ENCODE peak calls at places on chromosomes 13 and 19, in eight cellular contexts. A is omental fat pad, V is cardiac muscle cell, N is fibroblast of pulmonary artery, P is fibroblast of lung, Q is AG10803, B is GM20000, G is mammary epithelial cell. M is an unnamed sample.

GRCh38 chr13:81714513-81714912 is 1373.6 kb upstream of the SPRY2 start:
- DNase-seq in G (no peak), Q (no peak), B (no peak), A (no peak), P (no peak), N (no peak), V (no peak), M (peak)

GRCh38 chr13:41075034-41075433 is 13.7 kb downstream of the WBP4 start:
- DNase-seq in B (peak), G (no peak), Q (peak), A (no peak), V (peak), P (peak), N (peak), M (peak)

GRCh38 chr13:32883501-32883900 is 132.7 kb upstream of the KL start:
- DNase-seq in A (no peak), G (no peak), N (peak), P (peak), V (no peak), B (no peak), Q (peak), M (peak)

GRCh38 chr13:77219401-77219800 is 107.5 kb downstream of the MYCBP2 start:
- DNase-seq in Q (no peak), A (no peak), G (no peak), B (no peak), N (no peak), P (no peak), V (no peak), M (no peak)

GRCh38 chr19:54739587-54740497 is 1.5 kb downstream of the KIR2DL3 start:
- DNase-seq in V (no peak), N (no peak), A (no peak), G (no peak), P (no peak), Q (no peak), B (no peak), M (no peak)

GRCh38 chr19:45395524-45396388 is 9.1 kb downstream of the PPP1R13L start:
- DNase-seq in N (no peak), V (no peak), Q (no peak), P (no peak), A (no peak), G (no peak), B (no peak), M (no peak)

GRCh38 chr19:52665529-52665928 is 27.4 kb upstream of the ZNF83 start:
- DNase-seq in N (no peak), Q (no peak), B (no peak), G (peak), P (no peak), V (no peak), A (no peak), M (peak)

GRCh38 chr19:7502552-7502951 is 13.4 kb upstream of the ZNF358 start:
- DNase-seq in Q (no peak), N (no peak), G (no peak), A (no peak), V (no peak), P (no peak), B (no peak), M (no peak)

GRCh38 chr13:94656766-94657165 is 55.1 kb downstream of the GPR180 start:
- DNase-seq in Q (peak), N (peak), B (peak), V (no peak), A (no peak), G (peak), P (peak), M (peak)

GRCh38 chr19:5447700-5448311 is 7.4 kb upstream of the ZNRF4 start:
- DNase-seq in G (no peak), V (no peak), N (no peak), B (no peak), P (no peak), Q (peak), A (no peak), M (no peak)

GRCh38 chr13:37914781-37915391 is 45.3 kb upstream of the TRPC4 start:
- DNase-seq in A (no peak), P (peak), V (no peak), N (peak), B (no peak), Q (no peak), G (peak), M (peak)

GRCh38 chr19:6501740-6502648 is at the start of gene TUBB4A:
- DNase-seq in G (no peak), Q (no peak), N (no peak), A (no peak), V (peak), P (no peak), B (peak), M (no peak)

GRCh38 chr19:44974809-44975347 is 19.7 kb downstream of the CLPTM1 start:
- DNase-seq in P (no peak), A (no peak), Q (no peak), G (no peak), N (no peak), B (no peak), V (no peak), M (no peak)

GRCh38 chr19:41298327-41298964 is 11.5 kb upstream of the CCDC97 start:
- DNase-seq in B (no peak), Q (peak), P (peak), G (peak), A (peak), N (peak), V (peak), M (peak)

GRCh38 chr13:73522937-73523336 is 464.1 kb downstream of the KLF5 start:
- DNase-seq in A (no peak), G (no peak), Q (no peak), P (no peak), B (no peak), V (no peak), N (no peak), M (no peak)

GRCh38 chr13:100088282-100088647 is 628 bp upstream of the PCCA start:
- DNase-seq in B (no peak), A (no peak), P (no peak), N (no peak), V (no peak), Q (no peak), G (no peak), M (peak)

GRCh38 chr19:5038631-5039271 is 69.8 kb downstream of the KDM4B start:
- DNase-seq in N (peak), Q (peak), G (no peak), P (peak), V (no peak), A (no peak), B (no peak), M (peak)

GRCh38 chr13:113796211-113796875 is 37.3 kb downstream of the TMEM255B start:
- DNase-seq in B (no peak), N (no peak), P (no peak), G (no peak), Q (no peak), A (no peak), V (no peak), M (no peak)

GRCh38 chr13:47211106-47211505 is 314.3 kb upstream of the HTR2A start:
- DNase-seq in G (peak), Q (no peak), P (no peak), B (no peak), V (no peak), A (no peak), N (peak), M (peak)

GRCh38 chr13:30718661-30719520 is 16.5 kb upstream of the ALOX5AP start:
- DNase-seq in V (no peak), B (no peak), Q (peak), G (peak), N (peak), P (peak), A (no peak), M (peak)

GRCh38 chr13:114204894-114205293 is 25.8 kb downstream of the CFAP97D2 start:
- DNase-seq in N (no peak), Q (no peak), P (no peak), B (no peak), V (no peak), G (no peak), A (no peak), M (no peak)

GRCh38 chr19:1211494-1212234 is 6.1 kb downstream of the STK11 start:
- DNase-seq in V (no peak), N (no peak), A (no peak), Q (no peak), B (no peak), P (no peak), G (peak), M (no peak)

DNA sequence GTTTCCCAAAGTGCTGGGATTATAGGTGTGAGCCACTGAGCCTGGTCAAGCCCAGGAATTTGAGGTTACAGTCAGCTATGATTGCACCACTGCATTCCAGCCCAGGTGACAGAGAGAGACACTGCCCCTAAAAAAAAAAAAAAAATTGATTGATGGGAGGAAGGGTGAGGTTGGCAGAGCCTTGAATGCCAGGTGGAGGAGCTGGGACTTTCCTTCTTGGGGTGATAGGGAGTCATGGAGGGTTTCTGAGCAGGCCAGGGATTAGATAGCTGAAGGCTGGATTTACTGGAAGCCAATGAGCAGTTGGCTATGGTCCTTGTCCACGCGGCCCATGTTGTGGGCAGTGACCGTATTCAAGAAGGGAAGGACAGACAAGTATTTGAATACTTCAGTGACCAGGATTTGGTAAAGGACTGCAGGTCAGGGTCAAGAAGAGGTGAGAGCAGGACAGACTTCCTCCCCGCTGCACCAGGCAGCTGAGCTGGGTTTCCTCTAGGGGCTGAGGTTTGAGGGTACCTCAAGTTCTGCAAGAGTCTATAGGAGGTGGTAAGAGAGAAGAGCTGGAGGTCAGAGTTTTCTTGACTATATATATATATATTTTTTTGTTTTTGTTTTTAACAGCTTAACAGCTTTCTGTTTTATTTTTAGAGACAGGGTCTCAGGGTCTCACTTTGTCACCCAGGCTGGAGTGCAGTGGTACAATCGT is 6.9 kb upstream of the ICAM4 start:
- DNase-seq in V (no peak), G (no peak), A (no peak), N (no peak), Q (no peak), P (no peak), B (no peak), M (no peak)
- TF ChIP-seq CTCF in V (no peak), G (no peak), A (no peak), N (no peak), Q (no peak), P (no peak), B (no peak), M (no peak)

DNA sequence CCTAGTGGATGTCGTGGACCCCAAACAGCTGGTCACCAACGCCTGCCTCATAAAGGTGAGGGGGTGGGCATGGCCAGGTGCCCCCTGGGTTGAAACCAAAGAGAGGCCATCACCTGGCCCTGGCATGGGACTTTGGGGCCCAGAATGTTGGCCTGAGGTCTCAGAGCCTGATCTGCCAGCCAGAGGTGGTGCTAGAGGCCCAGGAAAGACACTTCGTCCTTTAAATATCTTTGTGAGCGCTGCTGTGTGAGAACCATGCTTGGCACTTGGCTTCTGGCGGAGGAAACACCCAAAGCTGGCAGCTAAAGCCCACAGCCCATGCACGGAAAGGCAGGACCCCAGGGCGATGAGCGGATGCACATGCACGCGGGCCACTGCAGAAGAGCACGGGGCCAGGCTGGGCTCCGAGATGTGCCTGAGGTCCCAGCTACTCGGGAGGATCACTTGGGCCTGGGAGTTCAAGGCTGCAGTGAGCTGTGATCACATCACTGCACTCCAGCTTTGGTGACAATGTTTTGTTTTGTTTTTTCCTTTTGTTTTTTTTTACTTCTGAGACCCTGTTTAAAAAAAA is 4.3 kb upstream of the ADM5 start:
- DNase-seq in B (no peak), A (no peak), G (no peak), N (no peak), P (no peak), Q (no peak), V (no peak), M (no peak)
- TF ChIP-seq CTCF in B (no peak), A (no peak), G (no peak), N (no peak), P (no peak), Q (no peak), V (no peak), M (peak)

GRCh38 chr13:24215732-24216131 is 55.2 kb downstream of the SPATA13 start:
- DNase-seq in N (peak), Q (peak), A (no peak), P (peak), B (no peak), G (no peak), V (no peak), M (peak)
- TF ChIP-seq CTCF in N (no peak), Q (no peak), A (no peak), P (no peak), B (no peak), G (no peak), V (no peak), M (no peak)

GRCh38 chr13:49213997-49214916 is 5.9 kb upstream of the MLNR start:
- DNase-seq in G (no peak), V (no peak), P (no peak), B (no peak), N (no peak), A (no peak), Q (no peak), M (no peak)

GRCh38 chr13:49213539-49213938 is 6.6 kb upstream of the MLNR start:
- DNase-seq in B (no peak), N (no peak), Q (no peak), V (no peak), G (no peak), P (no peak), A (no peak), M (no peak)

GRCh38 chr13:49216334-49216733 is 3.8 kb upstream of the MLNR start:
- DNase-seq in V (no peak), G (no peak), A (no peak), N (no peak), B (no peak), Q (no peak), P (no peak), M (no peak)

GRCh38 chr13:49217962-49218492 is 2.1 kb upstream of the MLNR start:
- DNase-seq in Q (no peak), N (no peak), G (no peak), B (no peak), P (no peak), V (no peak), A (no peak), M (no peak)

DNA sequence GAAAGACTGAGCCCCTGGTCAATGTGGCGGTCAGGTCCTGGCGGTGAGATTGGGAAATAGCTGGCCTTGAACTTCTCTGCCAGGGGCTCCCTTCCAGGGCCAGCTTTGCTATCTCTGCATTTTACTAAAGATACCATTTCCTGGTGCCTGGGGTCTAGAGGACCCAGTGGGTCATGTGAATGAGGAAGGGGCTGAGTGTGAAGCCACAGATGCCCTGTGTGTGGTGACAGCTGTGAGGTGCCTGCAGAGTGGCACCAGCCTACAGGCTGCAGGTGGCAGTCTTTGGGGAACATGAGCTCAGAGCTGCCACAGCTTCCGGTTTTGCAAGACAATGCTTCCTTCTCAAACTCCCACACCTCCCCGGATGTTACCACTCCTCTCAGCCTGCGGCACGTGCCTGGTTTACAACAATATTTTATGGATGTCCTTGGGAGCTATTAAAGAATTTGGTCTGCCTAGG is 5.2 kb upstream of the MLNR start:
- DNase-seq in B (peak), Q (no peak), P (no peak), G (no peak), N (peak), V (no peak), A (no peak), M (peak)
- TF ChIP-seq CTCF in B (no peak), Q (no peak), P (no peak), G (no peak), N (peak), V (peak), A (no peak), M (peak)

DNA sequence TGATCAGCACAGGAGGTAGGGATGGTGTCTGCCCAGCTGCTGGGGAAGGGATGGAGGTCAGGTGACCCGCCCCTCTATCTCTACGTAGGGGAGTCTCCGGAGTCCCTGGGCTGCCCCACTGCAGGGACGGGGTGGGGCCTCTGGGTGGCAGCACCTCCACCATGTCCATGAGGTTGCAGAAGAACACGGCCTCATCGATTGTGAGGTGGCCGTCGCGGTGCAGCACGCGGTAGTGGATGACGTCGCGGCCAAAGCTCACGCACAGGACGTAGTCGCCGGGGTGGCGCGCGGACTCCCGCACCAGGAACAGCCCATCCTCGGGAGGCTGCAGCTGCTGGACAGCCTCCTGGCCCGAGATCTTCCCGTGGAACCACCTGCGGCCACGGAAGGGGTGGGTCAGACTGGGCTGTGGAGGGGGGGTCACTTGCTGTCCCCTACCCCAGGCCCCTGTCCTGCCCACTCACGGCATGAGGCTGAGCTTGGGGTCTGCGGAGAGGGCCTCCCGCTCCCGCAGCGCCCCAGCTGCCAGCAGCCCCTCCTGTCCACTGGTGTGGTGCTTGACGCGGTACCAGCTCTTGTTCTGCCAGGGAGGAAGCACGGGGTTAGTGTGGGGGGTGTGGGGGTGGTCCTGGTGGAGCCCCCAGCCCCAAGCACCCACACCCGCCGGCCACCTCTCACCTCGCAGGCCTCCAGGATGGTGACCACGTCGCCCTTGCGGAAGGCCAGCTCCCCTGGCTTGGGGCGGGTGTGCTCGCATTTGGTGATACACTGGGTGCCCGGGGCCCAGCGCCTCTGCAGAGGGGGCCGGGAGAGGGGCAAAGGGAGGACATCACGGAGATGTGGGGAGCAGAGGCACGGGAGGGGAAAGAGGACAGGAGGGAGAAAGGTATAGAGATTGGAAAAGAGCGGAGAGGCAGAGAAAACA is 2.3 kb downstream of the MATK start:
- DNase-seq in G (no peak), A (no peak), P (no peak), N (no peak), V (no peak), B (no peak), Q (no peak), M (no peak)
- TF ChIP-seq CTCF in G (peak), A (no peak), P (no peak), N (no peak), V (peak), B (no peak), Q (no peak), M (peak)

GRCh38 chr19:15811476-15811875 is 4.0 kb downstream of the OR10H1 start:
- DNase-seq in P (no peak), Q (no peak), V (no peak), A (no peak), N (no peak), B (no peak), G (no peak), M (no peak)

GRCh38 chr19:15815306-15815705 is at the start of gene OR10H1:
- DNase-seq in B (no peak), Q (no peak), V (no peak), G (peak), A (no peak), N (no peak), P (no peak), M (no peak)

GRCh38 chr19:15810335-15810734 is 5.1 kb downstream of the OR10H1 start:
- DNase-seq in V (no peak), A (no peak), P (no peak), G (peak), Q (no peak), B (no peak), N (no peak), M (no peak)

GRCh38 chr19:15813916-15814315 is 1.5 kb downstream of the OR10H1 start:
- DNase-seq in V (no peak), P (no peak), B (no peak), N (no peak), A (no peak), G (no peak), Q (no peak), M (no peak)

DNA sequence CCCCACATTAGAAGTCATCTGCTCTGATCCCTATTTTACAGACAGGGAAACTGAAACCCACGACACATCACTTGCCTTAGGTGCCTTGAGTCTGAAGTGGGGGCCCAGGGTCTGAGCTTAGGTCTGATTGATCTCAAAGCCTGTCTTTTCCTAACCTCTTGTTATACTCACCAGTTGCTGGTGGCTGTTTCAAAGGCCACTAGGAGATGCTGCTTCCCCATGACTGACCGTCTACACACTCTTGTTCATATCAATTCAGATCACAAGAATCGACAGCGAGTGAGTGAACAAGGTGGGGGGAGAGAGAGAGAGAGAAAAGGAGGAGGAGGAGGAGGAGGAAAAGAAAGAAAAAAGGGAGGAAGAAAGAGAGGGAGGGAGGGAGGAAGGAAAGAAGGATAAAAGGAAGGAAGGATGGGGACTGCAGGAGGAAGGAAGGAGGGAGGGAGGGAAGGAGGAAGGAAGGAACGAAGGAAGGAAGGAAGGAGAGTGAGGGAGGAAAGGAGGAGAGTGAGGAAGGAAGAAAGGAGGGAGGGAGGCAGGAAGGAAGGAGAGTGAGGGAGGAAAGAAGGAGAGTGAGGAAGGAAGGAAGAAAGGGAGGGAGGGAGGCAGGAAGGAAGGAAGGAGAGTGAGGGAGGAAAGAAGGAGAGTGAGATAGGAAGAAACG is 3.3 kb downstream of the OR10H1 start:
- DNase-seq in A (no peak), Q (peak), V (no peak), P (no peak), G (peak), N (no peak), B (no peak), M (no peak)
- TF ChIP-seq CTCF in A (no peak), Q (peak), V (no peak), P (no peak), G (peak), N (no peak), B (no peak), M (no peak)

GRCh38 chr13:110565296-110565695 is 3.8 kb upstream of the RAB20 start:
- DNase-seq in V (no peak), N (no peak), B (no peak), A (no peak), G (no peak), Q (no peak), P (no peak), M (peak)
- TF ChIP-seq CTCF in V (peak), N (peak), B (no peak), A (no peak), G (peak), Q (no peak), P (no peak), M (peak)

M was measured in choroid plexus epithelial cell.